ENCODE peak calls at places on chromosome 3, in four cellular contexts. H is Karpas-422, A is PC-9, S is fibroblast of lung. I is an unnamed sample.
A peak's percentile ranks its signal among the peaks of the same experiment; 100 is the strongest.

GRCh38 chr3:66463734-66464511 is 36.9 kb downstream of the LRIG1 start:
- DNase-seq in H (no peak), A (no peak), S (no peak), I (no peak)

GRCh38 chr3:9098716-9099675 is 135.7 kb upstream of the RAD18 start:
- DNase-seq in H (no peak), A (peak; percentile 72), S (no peak), I (no peak)

GRCh38 chr3:16142350-16143050 is 32.0 kb upstream of the GALNT15 start:
- DNase-seq in H (no peak), A (no peak), S (peak; percentile 53), I (no peak)

GRCh38 chr3:121660356-121661171 is at the start of gene HCLS1:
- DNase-seq in H (peak; percentile 95), A (no peak), S (no peak), I (peak; percentile 72)

GRCh38 chr3:31307131-31307785 is 225.5 kb upstream of the STT3B start:
- DNase-seq in H (no peak), A (no peak), S (peak; percentile 38), I (no peak)

GRCh38 chr3:181549266-181549665 is 162.5 kb upstream of the SOX2 start:
- DNase-seq in H (no peak), A (no peak), S (peak; percentile 87), I (no peak)

GRCh38 chr3:14452676-14453367 is 50.4 kb downstream of the SLC6A6 start:
- DNase-seq in H (no peak), A (peak; percentile 85), S (peak; percentile 99), I (peak; percentile 100)

GRCh38 chr3:35639251-35640185 is at the start of gene ARPP21:
- DNase-seq in H (no peak), A (no peak), S (no peak), I (peak; percentile 15)

GRCh38 chr3:3625461-3626271 is 173.6 kb upstream of the LRRN1 start:
- DNase-seq in H (no peak), A (no peak), S (peak; percentile 45), I (no peak)

GRCh38 chr3:58377750-58378149 is 45.1 kb downstream of the PXK start:
- DNase-seq in H (no peak), A (no peak), S (no peak), I (no peak)

GRCh38 chr3:189123595-189124387 is 48.0 kb upstream of the TPRG1 start:
- DNase-seq in H (no peak), A (no peak), S (peak; percentile 12), I (no peak)

GRCh38 chr3:145780301-145780700 is 380.7 kb downstream of the PLOD2 start:
- DNase-seq in H (no peak), A (no peak), S (peak; percentile 1), I (no peak)

GRCh38 chr3:11835028-11835639 is 11.6 kb downstream of the TAMM41 start:
- DNase-seq in H (peak; percentile 66), A (no peak), S (peak; percentile 11), I (peak; percentile 49)

GRCh38 chr3:140285380-140285779 is 350.4 kb downstream of the CLSTN2 start:
- DNase-seq in H (no peak), A (no peak), S (no peak), I (no peak)

GRCh38 chr3:59839810-59840515 is 790.1 kb upstream of the CFAP20DC start:
- DNase-seq in H (no peak), A (no peak), S (no peak), I (no peak)

GRCh38 chr3:193731656-193732055 is 138.6 kb downstream of the OPA1 start:
- DNase-seq in H (no peak), A (no peak), S (no peak), I (no peak)

GRCh38 chr3:175238848-175239247 is 379.7 kb downstream of the NAALADL2 start:
- DNase-seq in H (no peak), A (no peak), S (peak; percentile 16), I (no peak)

GRCh38 chr3:21274000-21274671 is 476.9 kb downstream of the ZNF385D start:
- DNase-seq in H (no peak), A (no peak), S (peak; percentile 68), I (peak; percentile 15)

GRCh38 chr3:100438623-100438974 is 37.3 kb downstream of the LNP1 start:
- DNase-seq in H (no peak), A (no peak), S (no peak), I (no peak)

GRCh38 chr3:138332472-138333073 is 2.9 kb upstream of the NME9 start:
- DNase-seq in H (peak; percentile 60), A (no peak), S (peak; percentile 36), I (peak; percentile 29)

DNA sequence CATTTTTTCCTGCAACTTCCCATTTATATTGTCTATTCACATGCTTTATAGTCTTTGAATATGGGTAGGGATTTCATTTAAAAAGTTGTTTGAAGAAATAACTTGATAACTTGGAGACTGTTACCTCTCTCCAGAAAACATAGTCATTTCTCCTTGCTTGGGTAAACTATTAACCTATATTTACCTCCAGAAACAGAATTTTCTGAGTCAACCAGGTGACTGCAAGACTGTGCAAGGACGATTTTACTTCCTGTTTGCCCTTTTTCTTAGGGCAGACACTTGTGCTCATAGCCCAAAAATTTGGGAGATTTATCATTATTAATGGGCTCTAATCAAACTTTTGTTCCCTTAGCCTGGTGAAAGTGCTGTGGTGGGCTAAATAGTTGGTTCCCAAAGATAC is 14.3 kb upstream of the MOBP start:
- DNase-seq in H (no peak), A (no peak), S (no peak), I (no peak)
- H3K4me2 ChIP-seq in H (no peak overlapping the region), A (no peak overlapping the region), S (no peak overlapping the region), I (no peak overlapping the region)

GRCh38 chr3:53168175-53168923 is 7.3 kb downstream of the PRKCD start:
- DNase-seq in H (no peak), A (no peak), S (no peak), I (no peak)
- H3K4me2 ChIP-seq in H (peak overlapping the region; percentile 72), A (no peak overlapping the region), S (no peak overlapping the region), I (no peak overlapping the region)

GRCh38 chr3:43789028-43789427 is 98.3 kb downstream of the ABHD5 start:
- DNase-seq in H (no peak), A (no peak), S (no peak), I (no peak)

GRCh38 chr3:43787330-43787729 is 96.6 kb downstream of the ABHD5 start:
- DNase-seq in H (no peak), A (no peak), S (no peak), I (no peak)

GRCh38 chr3:43790476-43790875 is 99.7 kb downstream of the ABHD5 start:
- DNase-seq in H (no peak), A (no peak), S (no peak), I (no peak)

GRCh38 chr3:43791246-43791645 is 100.5 kb downstream of the ABHD5 start:
- DNase-seq in H (no peak), A (no peak), S (no peak), I (no peak)

DNA sequence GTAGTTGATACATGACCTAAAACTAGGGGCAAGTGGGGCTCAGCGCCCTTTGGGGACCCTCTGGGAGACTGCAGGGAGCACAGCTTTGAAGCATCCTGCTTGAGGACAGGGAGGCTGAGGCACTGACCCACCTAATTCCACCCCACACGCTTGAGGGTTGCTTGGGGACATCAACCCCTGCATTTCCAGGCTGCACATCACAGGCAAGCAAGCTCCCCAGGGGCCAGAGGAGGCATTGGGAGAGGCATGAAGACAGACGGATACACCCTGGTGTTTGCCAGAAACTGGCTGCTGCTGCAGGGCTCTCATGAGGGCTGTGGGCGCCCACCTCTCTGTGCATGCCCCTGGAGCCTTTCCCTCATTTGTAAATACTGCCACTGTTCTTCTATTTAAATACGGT is 99.3 kb downstream of the ABHD5 start:
- DNase-seq in H (no peak), A (no peak), S (no peak), I (no peak)
- H3K4me2 ChIP-seq in H (no peak overlapping the region), A (no peak overlapping the region), S (no peak overlapping the region), I (no peak overlapping the region)

GRCh38 chr3:1734494-1735122 is 364.1 kb upstream of the CNTN4 start:
- DNase-seq in H (no peak), A (no peak), S (no peak), I (no peak)
- H3K4me2 ChIP-seq in H (no peak overlapping the region), A (no peak overlapping the region), S (no peak overlapping the region), I (no peak overlapping the region)

GRCh38 chr3:170426240-170426797 is 7.7 kb downstream of the CLDN11 start:
- DNase-seq in H (no peak), A (no peak), S (peak; percentile 78), I (no peak)
- H3K4me2 ChIP-seq in H (no peak overlapping the region), A (no peak overlapping the region), S (no peak overlapping the region), I (no peak overlapping the region)

GRCh38 chr3:144523396-144523795 is 551.8 kb downstream of the DIPK2A start:
- DNase-seq in H (no peak), A (no peak), S (no peak), I (no peak)

GRCh38 chr3:144522461-144522860 is 550.8 kb downstream of the DIPK2A start:
- DNase-seq in H (no peak), A (no peak), S (no peak), I (no peak)

GRCh38 chr3:144524531-144524930 is 552.9 kb downstream of the DIPK2A start:
- DNase-seq in H (no peak), A (no peak), S (no peak), I (no peak)

GRCh38 chr3:144516029-144516428 is 544.4 kb downstream of the DIPK2A start:
- DNase-seq in H (no peak), A (no peak), S (no peak), I (no peak)

DNA sequence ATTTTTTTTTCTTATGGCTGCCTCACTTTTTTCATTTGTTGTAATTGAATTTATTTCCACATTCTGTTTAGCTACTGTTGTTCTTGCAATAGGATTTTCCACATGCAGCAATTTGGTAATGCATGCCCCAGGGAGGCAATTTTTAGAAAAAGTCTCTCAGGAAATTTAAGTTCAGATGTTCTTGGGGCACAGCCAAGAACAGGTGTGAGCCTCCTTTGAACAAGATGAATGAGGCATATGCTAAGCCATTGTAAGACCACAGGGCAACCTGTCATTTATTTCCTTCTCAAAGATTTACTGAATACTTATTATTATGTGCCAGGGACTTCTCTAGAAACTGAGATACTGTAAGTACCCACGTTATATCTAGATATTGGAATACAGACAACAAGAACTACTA is 549.5 kb downstream of the DIPK2A start:
- DNase-seq in H (no peak), A (no peak), S (no peak), I (no peak)
- H3K4me2 ChIP-seq in H (no peak overlapping the region), A (no peak overlapping the region), S (no peak overlapping the region), I (no peak overlapping the region)

GRCh38 chr3:152280539-152280938 is 11.8 kb downstream of the MBNL1 start:
- DNase-seq in H (no peak), A (no peak), S (no peak), I (no peak)
- H3K4me2 ChIP-seq in H (peak overlapping the region; percentile 57), A (no peak overlapping the region), S (no peak overlapping the region), I (peak overlapping the region; percentile 53)